ENCODE peak calls at places on chromosome 1, in ten cellular contexts. A, Y, C, G, W, J, B, P, O and M are unnamed samples.

GRCh38 chr1:87333692-87334347 is 5.1 kb downstream of the LMO4 start:
- DNase-seq in A (no peak), Y (no peak), C (no peak), G (no peak), W (no peak), J (peak; percentile 44), B (peak; percentile 26), P (peak; percentile 66), O (no peak), M (no peak)

GRCh38 chr1:191099696-191100095 is 622.0 kb upstream of the BRINP3 start:
- DNase-seq in A (no peak), Y (no peak), C (no peak), G (no peak), W (no peak), J (no peak), B (no peak), P (no peak), O (no peak), M (no peak)

GRCh38 chr1:41657101-41657500 is 172.6 kb upstream of the EDN2 start:
- DNase-seq in A (no peak), Y (no peak), C (no peak), G (no peak), W (no peak), J (no peak), B (no peak), P (no peak), O (no peak), M (no peak)

GRCh38 chr1:31479801-31480200 is 66.8 kb downstream of the SERINC2 start:
- DNase-seq in A (no peak), Y (no peak), C (no peak), G (no peak), W (no peak), J (no peak), B (peak; percentile 56), P (peak; percentile 57), O (no peak), M (no peak)

GRCh38 chr1:152328801-152329391 is 3.9 kb upstream of the FLG start:
- DNase-seq in A (no peak), Y (no peak), C (no peak), G (no peak), W (peak; percentile 49), J (no peak), B (no peak), P (peak; percentile 69), O (no peak), M (peak; percentile 92)

GRCh38 chr1:175114996-175115395 is 47.4 kb downstream of the TNN start:
- DNase-seq in A (no peak), Y (no peak), C (no peak), G (no peak), W (no peak), J (no peak), B (no peak), P (no peak), O (no peak), M (no peak)

GRCh38 chr1:81974883-81975555 is 174.3 kb downstream of the ADGRL2 start:
- DNase-seq in A (no peak), Y (no peak), C (no peak), G (no peak), W (no peak), J (no peak), B (no peak), P (no peak), O (no peak), M (no peak)

GRCh38 chr1:102691592-102692090 is 416.7 kb downstream of the COL11A1 start:
- DNase-seq in A (no peak), Y (no peak), C (no peak), G (no peak), W (no peak), J (no peak), B (no peak), P (no peak), O (no peak), M (no peak)

GRCh38 chr1:206631085-206631509 is 4.2 kb upstream of the DYRK3 start:
- DNase-seq in A (peak; percentile 85), Y (peak; percentile 80), C (no peak), G (peak; percentile 75), W (peak; percentile 84), J (peak; percentile 96), B (peak; percentile 60), P (peak; percentile 83), O (no peak), M (peak; percentile 81)